ENCODE peak calls at places on chromosomes 16 and 17, in five cellular contexts. One of them, this sample, is unnamed.
A peak's percentile ranks its signal among the peaks of the same experiment; 100 is the strongest.

GRCh38 chr16:89422905-89423630 is 67.3 kb downstream of the ANKRD11 start:
- DNase-seq in progenitor cell of endocrine pancreas: no peak
- DNase-seq in endothelial cell of umbilical vein: no peak
- DNase-seq in MM.1S: peak; percentile 44
- DNase-seq in IMR-90: peak; percentile 79
- DNase-seq in this sample: no peak

GRCh38 chr16:79587897-79588296 is 12.6 kb downstream of the MAF start:
- DNase-seq in MM.1S: no peak
- DNase-seq in IMR-90: no peak
- DNase-seq in endothelial cell of umbilical vein: no peak
- DNase-seq in progenitor cell of endocrine pancreas: no peak
- DNase-seq in this sample: no peak

GRCh38 chr16:72646615-72647014 is 401.3 kb downstream of the ZFHX3 start:
- DNase-seq in endothelial cell of umbilical vein: peak; percentile 5
- DNase-seq in MM.1S: no peak
- DNase-seq in IMR-90: no peak
- DNase-seq in progenitor cell of endocrine pancreas: no peak
- DNase-seq in this sample: no peak

GRCh38 chr16:35713762-35714650 is 2254.6 kb downstream of the TP53TG3F start:
- DNase-seq in endothelial cell of umbilical vein: no peak
- DNase-seq in progenitor cell of endocrine pancreas: no peak
- DNase-seq in MM.1S: no peak
- DNase-seq in IMR-90: no peak
- DNase-seq in this sample: no peak

GRCh38 chr16:52812945-52813556 is 239.6 kb downstream of the CHD9NB start:
- DNase-seq in progenitor cell of endocrine pancreas: no peak
- DNase-seq in MM.1S: no peak
- DNase-seq in IMR-90: peak; percentile 28
- DNase-seq in endothelial cell of umbilical vein: peak; percentile 5
- DNase-seq in this sample: no peak

GRCh38 chr16:16164244-16164643 is 59.0 kb downstream of the ABCC6 start:
- DNase-seq in IMR-90: no peak
- DNase-seq in endothelial cell of umbilical vein: no peak
- DNase-seq in progenitor cell of endocrine pancreas: no peak
- DNase-seq in MM.1S: no peak
- DNase-seq in this sample: no peak

GRCh38 chr17:7356072-7356549 is 1.2 kb downstream of the TMEM95 start:
- DNase-seq in progenitor cell of endocrine pancreas: peak; percentile 75
- DNase-seq in MM.1S: peak; percentile 78
- DNase-seq in endothelial cell of umbilical vein: peak; percentile 69
- DNase-seq in IMR-90: peak; percentile 53
- DNase-seq in this sample: peak; percentile 75

GRCh38 chr16:2016407-2016922 is 3.1 kb upstream of the NPW start:
- DNase-seq in MM.1S: peak; percentile 5
- DNase-seq in progenitor cell of endocrine pancreas: no peak
- DNase-seq in endothelial cell of umbilical vein: no peak
- DNase-seq in IMR-90: no peak
- DNase-seq in this sample: no peak

GRCh38 chr17:21287703-21288449 is 3.4 kb downstream of the MAP2K3 start:
- DNase-seq in IMR-90: peak; percentile 97
- DNase-seq in endothelial cell of umbilical vein: peak; percentile 97
- DNase-seq in MM.1S: peak; percentile 96
- DNase-seq in progenitor cell of endocrine pancreas: no peak
- DNase-seq in this sample: no peak

GRCh38 chr16:47888142-47888541 is 267.7 kb downstream of the ABCC12 start:
- DNase-seq in progenitor cell of endocrine pancreas: no peak
- DNase-seq in MM.1S: no peak
- DNase-seq in IMR-90: peak; percentile 49
- DNase-seq in endothelial cell of umbilical vein: no peak
- DNase-seq in this sample: no peak

GRCh38 chr17:3983945-3984484 is 19.8 kb upstream of the ATP2A3 start:
- DNase-seq in endothelial cell of umbilical vein: peak; percentile 67
- DNase-seq in IMR-90: peak; percentile 55
- DNase-seq in MM.1S: no peak
- DNase-seq in progenitor cell of endocrine pancreas: no peak
- DNase-seq in this sample: no peak

GRCh38 chr17:2170023-2170422 is 115.1 kb downstream of the HIC1 start:
- DNase-seq in IMR-90: no peak
- DNase-seq in endothelial cell of umbilical vein: no peak
- DNase-seq in progenitor cell of endocrine pancreas: no peak
- DNase-seq in MM.1S: peak; percentile 54
- DNase-seq in this sample: no peak

GRCh38 chr16:77197747-77198146 is 1.5 kb upstream of the SYCE1L start:
- DNase-seq in MM.1S: no peak
- DNase-seq in endothelial cell of umbilical vein: no peak
- DNase-seq in IMR-90: no peak
- DNase-seq in progenitor cell of endocrine pancreas: no peak
- DNase-seq in this sample: no peak

GRCh38 chr16:71547168-71547567 is 20.9 kb downstream of the CHST4 start:
- DNase-seq in endothelial cell of umbilical vein: no peak
- DNase-seq in IMR-90: no peak
- DNase-seq in progenitor cell of endocrine pancreas: no peak
- DNase-seq in MM.1S: no peak
- DNase-seq in this sample: no peak

GRCh38 chr17:56896968-56897359 is 16.9 kb downstream of the TRIM25 start:
- DNase-seq in progenitor cell of endocrine pancreas: no peak
- DNase-seq in IMR-90: no peak
- DNase-seq in endothelial cell of umbilical vein: no peak
- DNase-seq in MM.1S: no peak
- DNase-seq in this sample: no peak

GRCh38 chr17:28189667-28190066 is 129.3 kb upstream of the TMEM97 start:
- DNase-seq in progenitor cell of endocrine pancreas: no peak
- DNase-seq in endothelial cell of umbilical vein: peak; percentile 75
- DNase-seq in MM.1S: no peak
- DNase-seq in IMR-90: no peak
- DNase-seq in this sample: no peak

GRCh38 chr16:78973041-78973440 is 627.5 kb downstream of the MAF start:
- DNase-seq in MM.1S: no peak
- DNase-seq in progenitor cell of endocrine pancreas: no peak
- DNase-seq in IMR-90: no peak
- DNase-seq in endothelial cell of umbilical vein: no peak
- DNase-seq in this sample: no peak

DNA sequence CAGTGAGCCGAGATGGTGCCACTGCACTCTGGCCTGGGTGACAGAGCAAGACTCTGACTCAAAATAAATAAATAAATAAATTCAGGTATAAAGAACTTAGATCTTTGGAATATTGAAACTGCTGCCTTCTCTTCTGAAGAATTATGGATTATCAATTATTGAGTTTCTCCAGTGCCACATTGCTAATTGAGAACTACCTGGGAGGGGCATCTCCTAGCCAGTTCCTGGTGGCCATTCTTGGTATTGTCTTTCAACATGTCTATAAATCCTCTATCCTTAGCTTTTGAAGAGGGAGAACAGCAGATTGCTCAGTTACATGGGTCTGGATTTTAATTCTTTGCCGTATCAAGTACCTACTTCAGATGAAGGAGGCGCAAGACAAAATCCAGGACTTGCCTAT is 29.2 kb downstream of the CALCOCO2 start:
- DNase-seq in MM.1S: no peak
- DNase-seq in endothelial cell of umbilical vein: no peak
- DNase-seq in IMR-90: no peak
- DNase-seq in progenitor cell of endocrine pancreas: no peak
- DNase-seq in this sample: no peak
- TF ChIP-seq CTCF in MM.1S: peak; percentile 15
- TF ChIP-seq CTCF in endothelial cell of umbilical vein: no peak
- TF ChIP-seq CTCF in IMR-90: peak; percentile 15
- TF ChIP-seq CTCF in progenitor cell of endocrine pancreas: peak; percentile 42
- TF ChIP-seq CTCF in this sample: peak; percentile 48

GRCh38 chr17:18161226-18162094 is 22.2 kb upstream of the ALKBH5 start:
- DNase-seq in IMR-90: peak; percentile 27
- DNase-seq in progenitor cell of endocrine pancreas: no peak
- DNase-seq in endothelial cell of umbilical vein: no peak
- DNase-seq in MM.1S: no peak
- DNase-seq in this sample: no peak

GRCh38 chr17:18158022-18158600 is 25.5 kb upstream of the ALKBH5 start:
- DNase-seq in progenitor cell of endocrine pancreas: peak; percentile 76
- DNase-seq in MM.1S: peak; percentile 90
- DNase-seq in IMR-90: peak; percentile 85
- DNase-seq in endothelial cell of umbilical vein: peak; percentile 71
- DNase-seq in this sample: peak; percentile 31

GRCh38 chr17:18157354-18157985 is 26.2 kb upstream of the ALKBH5 start:
- DNase-seq in MM.1S: no peak
- DNase-seq in endothelial cell of umbilical vein: no peak
- DNase-seq in progenitor cell of endocrine pancreas: no peak
- DNase-seq in IMR-90: no peak
- DNase-seq in this sample: no peak

GRCh38 chr17:18160128-18160856 is 23.3 kb upstream of the ALKBH5 start:
- DNase-seq in IMR-90: no peak
- DNase-seq in endothelial cell of umbilical vein: no peak
- DNase-seq in progenitor cell of endocrine pancreas: no peak
- DNase-seq in MM.1S: no peak
- DNase-seq in this sample: no peak

DNA sequence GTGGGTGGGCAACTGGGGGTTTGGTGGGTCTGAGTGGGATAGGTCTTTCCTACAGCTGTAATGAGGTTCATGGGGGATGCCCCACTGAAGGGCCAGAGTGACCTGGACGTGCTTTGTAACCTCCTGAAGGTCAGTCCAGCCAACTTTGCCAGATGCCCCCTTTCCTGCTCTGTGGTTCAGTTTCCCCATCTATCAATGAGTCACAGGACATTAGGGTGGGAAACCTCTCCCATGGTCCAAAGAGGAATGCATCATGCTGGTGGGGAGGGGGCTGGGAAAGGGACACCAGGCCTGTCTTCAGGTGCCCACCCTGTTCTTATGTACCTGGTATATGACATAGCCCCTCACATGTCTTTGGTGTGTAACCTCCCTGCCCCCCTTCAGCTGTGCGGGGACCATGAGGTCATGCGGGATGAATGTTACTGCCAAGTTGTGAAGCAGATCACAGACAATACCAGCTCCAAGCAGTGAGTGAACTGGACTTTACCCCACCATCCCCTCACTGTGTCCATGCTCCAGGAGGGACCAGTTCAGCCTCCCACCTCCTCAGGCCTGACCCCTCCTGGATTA is 24.0 kb upstream of the ALKBH5 start:
- DNase-seq in IMR-90: peak; percentile 20
- DNase-seq in endothelial cell of umbilical vein: no peak
- DNase-seq in progenitor cell of endocrine pancreas: no peak
- DNase-seq in MM.1S: no peak
- DNase-seq in this sample: no peak
- TF ChIP-seq CTCF in IMR-90: no peak
- TF ChIP-seq CTCF in endothelial cell of umbilical vein: no peak
- TF ChIP-seq CTCF in progenitor cell of endocrine pancreas: no peak
- TF ChIP-seq CTCF in MM.1S: no peak
- TF ChIP-seq CTCF in this sample: no peak

GRCh38 chr16:56312556-56312955 is 112.8 kb downstream of the AMFR start:
- DNase-seq in progenitor cell of endocrine pancreas: no peak
- DNase-seq in endothelial cell of umbilical vein: no peak
- DNase-seq in IMR-90: no peak
- DNase-seq in MM.1S: no peak
- DNase-seq in this sample: no peak

GRCh38 chr16:56312028-56312300 is 113.4 kb downstream of the AMFR start:
- DNase-seq in MM.1S: no peak
- DNase-seq in progenitor cell of endocrine pancreas: no peak
- DNase-seq in endothelial cell of umbilical vein: no peak
- DNase-seq in IMR-90: no peak
- DNase-seq in this sample: no peak

GRCh38 chr16:56310685-56311084 is 114.7 kb downstream of the AMFR start:
- DNase-seq in progenitor cell of endocrine pancreas: no peak
- DNase-seq in IMR-90: no peak
- DNase-seq in MM.1S: no peak
- DNase-seq in endothelial cell of umbilical vein: no peak
- DNase-seq in this sample: no peak

GRCh38 chr16:56314244-56314850 is 111.0 kb downstream of the AMFR start:
- DNase-seq in IMR-90: no peak
- DNase-seq in progenitor cell of endocrine pancreas: no peak
- DNase-seq in MM.1S: no peak
- DNase-seq in endothelial cell of umbilical vein: no peak
- DNase-seq in this sample: no peak

DNA sequence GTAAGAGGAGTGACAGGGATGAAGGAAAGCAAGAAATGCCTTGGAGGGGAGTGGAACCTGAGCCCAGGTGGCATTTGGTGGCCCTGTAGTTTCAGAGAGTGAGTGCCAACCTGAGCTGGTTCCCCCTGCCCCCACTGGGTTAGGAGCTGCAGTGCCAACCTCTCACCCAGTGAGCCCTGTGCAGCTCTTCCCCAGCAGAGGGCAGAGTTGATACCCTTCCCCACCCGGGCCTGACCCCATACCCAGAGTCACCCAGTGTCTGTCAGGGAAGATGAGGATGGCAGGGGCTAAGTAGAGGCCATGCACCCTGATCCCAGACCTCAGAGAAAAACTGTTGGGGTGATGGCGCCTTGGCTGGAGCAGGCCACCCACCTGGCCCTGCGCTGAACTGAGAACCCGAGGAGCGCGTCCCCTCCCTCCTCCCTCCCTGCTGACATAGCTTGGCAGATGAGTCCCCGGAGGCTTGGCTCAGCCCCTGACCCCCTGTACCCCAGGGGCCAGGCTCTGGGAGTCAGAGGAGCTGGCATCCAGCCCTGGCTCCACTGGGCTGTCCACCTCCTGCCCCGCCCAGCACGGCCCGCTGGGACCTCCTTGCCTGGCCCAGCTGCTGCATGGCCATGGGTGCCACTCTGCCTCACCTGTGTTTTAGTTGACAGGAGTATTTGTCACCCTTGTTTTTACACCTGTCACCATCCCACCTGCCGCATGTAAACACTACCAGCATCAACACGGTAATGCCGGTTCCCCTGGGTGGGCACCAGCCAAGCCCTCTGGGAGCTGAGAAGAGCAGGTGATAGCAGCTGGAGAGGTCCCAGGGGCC is 113.9 kb downstream of the AMFR start:
- DNase-seq in MM.1S: no peak
- DNase-seq in IMR-90: no peak
- DNase-seq in endothelial cell of umbilical vein: no peak
- DNase-seq in progenitor cell of endocrine pancreas: no peak
- DNase-seq in this sample: no peak
- TF ChIP-seq CTCF in MM.1S: no peak
- TF ChIP-seq CTCF in IMR-90: no peak
- TF ChIP-seq CTCF in endothelial cell of umbilical vein: peak; percentile 28
- TF ChIP-seq CTCF in progenitor cell of endocrine pancreas: peak; percentile 23
- TF ChIP-seq CTCF in this sample: no peak

DNA sequence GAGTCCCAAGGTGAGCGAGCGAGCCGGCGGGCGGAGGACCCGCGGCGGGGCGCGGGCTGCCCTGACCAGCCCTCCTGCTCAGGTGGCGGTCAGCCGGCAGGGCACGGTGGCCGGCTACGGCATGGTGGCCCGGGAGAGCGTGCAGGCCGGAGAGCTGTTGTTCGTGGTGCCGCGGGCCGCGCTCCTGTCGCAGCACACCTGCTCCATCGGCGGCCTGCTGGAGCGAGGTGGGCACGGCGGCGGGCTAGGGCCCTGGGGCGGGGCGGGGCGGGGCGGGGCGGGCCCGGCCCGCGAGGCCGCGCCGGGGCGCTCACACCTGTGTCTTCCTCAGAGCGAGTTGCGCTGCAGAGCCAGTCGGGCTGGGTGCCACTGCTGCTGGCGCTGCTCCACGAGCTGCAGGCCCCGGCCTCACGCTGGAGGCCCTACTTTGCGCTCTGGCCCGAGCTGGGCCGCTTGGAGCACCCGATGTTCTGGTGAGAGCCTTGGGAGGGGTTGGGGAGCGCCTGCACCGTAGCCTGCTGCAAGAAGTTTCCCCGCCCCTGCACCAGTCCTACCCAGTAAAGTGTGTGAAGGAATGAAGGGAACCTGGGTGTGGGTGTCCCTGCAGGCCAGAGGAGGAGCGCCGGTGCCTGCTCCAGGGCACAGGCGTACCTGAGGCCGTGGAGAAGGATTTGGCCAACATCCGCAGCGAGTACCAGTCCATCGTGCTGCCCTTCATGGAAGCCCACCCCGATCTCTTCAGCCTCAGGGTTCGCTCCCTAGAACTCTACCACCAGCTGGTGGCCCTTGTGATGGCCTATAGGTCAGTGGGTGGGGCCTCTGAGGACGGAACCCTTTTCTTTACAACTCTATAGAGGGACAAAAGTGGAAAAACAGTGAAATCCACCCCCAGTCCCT is 802 bp downstream of the SETD6 start:
- DNase-seq in endothelial cell of umbilical vein: no peak
- DNase-seq in IMR-90: no peak
- DNase-seq in progenitor cell of endocrine pancreas: no peak
- DNase-seq in MM.1S: peak; percentile 84
- DNase-seq in this sample: no peak
- TF ChIP-seq CTCF in endothelial cell of umbilical vein: no peak
- TF ChIP-seq CTCF in IMR-90: no peak
- TF ChIP-seq CTCF in progenitor cell of endocrine pancreas: no peak
- TF ChIP-seq CTCF in MM.1S: no peak
- TF ChIP-seq CTCF in this sample: peak; percentile 4